ENCODE peak calls at places on chromosomes 5 and 9, in five cellular contexts. One of them, this sample, is unnamed.

GRCh38 chr9:137028281-137029057 is 432 bp upstream of the ABCA2 start:
- DNase-seq in stimulated activated CD8-positive, alpha-beta memory T cell treated with anti-CD3 and anti-CD28 coated beads, Interleukin-4, amount 100 ng/mL, for 24 hours: peak; percentile 48
- DNase-seq in COR-L47: peak; percentile 44
- DNase-seq in T-helper 1 cell: peak; percentile 56
- DNase-seq in CD8-positive, alpha-beta memory T cell: peak; percentile 65
- DNase-seq in this sample: peak; percentile 18

GRCh38 chr5:72658767-72659540 is 151.7 kb upstream of the ZNF366 start:
- DNase-seq in stimulated activated CD8-positive, alpha-beta memory T cell treated with anti-CD3 and anti-CD28 coated beads, Interleukin-4, amount 100 ng/mL, for 24 hours: no peak
- DNase-seq in COR-L47: no peak
- DNase-seq in T-helper 1 cell: no peak
- DNase-seq in CD8-positive, alpha-beta memory T cell: no peak
- DNase-seq in this sample: no peak

GRCh38 chr5:310941-311434 is 10.5 kb upstream of the AHRR start:
- DNase-seq in stimulated activated CD8-positive, alpha-beta memory T cell treated with anti-CD3 and anti-CD28 coated beads, Interleukin-4, amount 100 ng/mL, for 24 hours: no peak
- DNase-seq in COR-L47: no peak
- DNase-seq in T-helper 1 cell: no peak
- DNase-seq in CD8-positive, alpha-beta memory T cell: no peak
- DNase-seq in this sample: no peak

GRCh38 chr9:117887383-117887782 is 183.2 kb downstream of the TLR4 start:
- DNase-seq in stimulated activated CD8-positive, alpha-beta memory T cell treated with anti-CD3 and anti-CD28 coated beads, Interleukin-4, amount 100 ng/mL, for 24 hours: no peak
- DNase-seq in COR-L47: no peak
- DNase-seq in T-helper 1 cell: no peak
- DNase-seq in CD8-positive, alpha-beta memory T cell: no peak
- DNase-seq in this sample: no peak

GRCh38 chr5:37771731-37772130 is 68.1 kb downstream of the GDNF start:
- DNase-seq in stimulated activated CD8-positive, alpha-beta memory T cell treated with anti-CD3 and anti-CD28 coated beads, Interleukin-4, amount 100 ng/mL, for 24 hours: no peak
- DNase-seq in COR-L47: no peak
- DNase-seq in T-helper 1 cell: no peak
- DNase-seq in CD8-positive, alpha-beta memory T cell: no peak
- DNase-seq in this sample: no peak

GRCh38 chr5:60856059-60856458 is 12.0 kb upstream of the ELOVL7 start:
- DNase-seq in stimulated activated CD8-positive, alpha-beta memory T cell treated with anti-CD3 and anti-CD28 coated beads, Interleukin-4, amount 100 ng/mL, for 24 hours: no peak
- DNase-seq in COR-L47: no peak
- DNase-seq in T-helper 1 cell: no peak
- DNase-seq in CD8-positive, alpha-beta memory T cell: no peak
- DNase-seq in this sample: no peak

GRCh38 chr5:41871866-41872265 is 1.6 kb upstream of the OXCT1 start:
- DNase-seq in stimulated activated CD8-positive, alpha-beta memory T cell treated with anti-CD3 and anti-CD28 coated beads, Interleukin-4, amount 100 ng/mL, for 24 hours: no peak
- DNase-seq in COR-L47: no peak
- DNase-seq in T-helper 1 cell: no peak
- DNase-seq in CD8-positive, alpha-beta memory T cell: no peak
- DNase-seq in this sample: no peak

GRCh38 chr9:136268318-136268717 is 22.7 kb upstream of the QSOX2 start:
- DNase-seq in stimulated activated CD8-positive, alpha-beta memory T cell treated with anti-CD3 and anti-CD28 coated beads, Interleukin-4, amount 100 ng/mL, for 24 hours: no peak
- DNase-seq in COR-L47: no peak
- DNase-seq in T-helper 1 cell: no peak
- DNase-seq in CD8-positive, alpha-beta memory T cell: no peak
- DNase-seq in this sample: no peak

GRCh38 chr9:134626576-134627416 is 14.8 kb upstream of the COL5A1 start:
- DNase-seq in stimulated activated CD8-positive, alpha-beta memory T cell treated with anti-CD3 and anti-CD28 coated beads, Interleukin-4, amount 100 ng/mL, for 24 hours: no peak
- DNase-seq in COR-L47: no peak
- DNase-seq in T-helper 1 cell: no peak
- DNase-seq in CD8-positive, alpha-beta memory T cell: no peak
- DNase-seq in this sample: no peak

GRCh38 chr9:24939099-24939850 is 393.6 kb upstream of the IZUMO3 start:
- DNase-seq in stimulated activated CD8-positive, alpha-beta memory T cell treated with anti-CD3 and anti-CD28 coated beads, Interleukin-4, amount 100 ng/mL, for 24 hours: no peak
- DNase-seq in COR-L47: peak; percentile 65
- DNase-seq in T-helper 1 cell: no peak
- DNase-seq in CD8-positive, alpha-beta memory T cell: no peak
- DNase-seq in this sample: no peak

GRCh38 chr5:171957591-171958251 is 48.7 kb downstream of the FBXW11 start:
- DNase-seq in stimulated activated CD8-positive, alpha-beta memory T cell treated with anti-CD3 and anti-CD28 coated beads, Interleukin-4, amount 100 ng/mL, for 24 hours: peak; percentile 34
- DNase-seq in COR-L47: no peak
- DNase-seq in T-helper 1 cell: no peak
- DNase-seq in CD8-positive, alpha-beta memory T cell: peak; percentile 61
- DNase-seq in this sample: no peak

GRCh38 chr9:127035423-127035822 is 87.0 kb downstream of the ANGPTL2 start:
- DNase-seq in stimulated activated CD8-positive, alpha-beta memory T cell treated with anti-CD3 and anti-CD28 coated beads, Interleukin-4, amount 100 ng/mL, for 24 hours: no peak
- DNase-seq in COR-L47: no peak
- DNase-seq in T-helper 1 cell: no peak
- DNase-seq in CD8-positive, alpha-beta memory T cell: no peak
- DNase-seq in this sample: no peak

GRCh38 chr9:122463828-122464632 is 13.7 kb downstream of the OR1J1 start:
- DNase-seq in stimulated activated CD8-positive, alpha-beta memory T cell treated with anti-CD3 and anti-CD28 coated beads, Interleukin-4, amount 100 ng/mL, for 24 hours: peak; percentile 2
- DNase-seq in COR-L47: peak; percentile 82
- DNase-seq in T-helper 1 cell: no peak
- DNase-seq in CD8-positive, alpha-beta memory T cell: no peak
- DNase-seq in this sample: peak; percentile 23

GRCh38 chr5:122999947-123000563 is 36.5 kb downstream of the PPIC start:
- DNase-seq in stimulated activated CD8-positive, alpha-beta memory T cell treated with anti-CD3 and anti-CD28 coated beads, Interleukin-4, amount 100 ng/mL, for 24 hours: no peak
- DNase-seq in COR-L47: no peak
- DNase-seq in T-helper 1 cell: no peak
- DNase-seq in CD8-positive, alpha-beta memory T cell: peak; percentile 5
- DNase-seq in this sample: peak; percentile 1

GRCh38 chr5:82018462-82018861 is 46.6 kb downstream of the ATG10 start:
- DNase-seq in stimulated activated CD8-positive, alpha-beta memory T cell treated with anti-CD3 and anti-CD28 coated beads, Interleukin-4, amount 100 ng/mL, for 24 hours: no peak
- DNase-seq in COR-L47: peak; percentile 55
- DNase-seq in T-helper 1 cell: no peak
- DNase-seq in CD8-positive, alpha-beta memory T cell: no peak
- DNase-seq in this sample: no peak

GRCh38 chr9:128159073-128159783 is 837 bp upstream of the BBLN start:
- DNase-seq in stimulated activated CD8-positive, alpha-beta memory T cell treated with anti-CD3 and anti-CD28 coated beads, Interleukin-4, amount 100 ng/mL, for 24 hours: peak; percentile 21
- DNase-seq in COR-L47: no peak
- DNase-seq in T-helper 1 cell: peak; percentile 54
- DNase-seq in CD8-positive, alpha-beta memory T cell: peak; percentile 63
- DNase-seq in this sample: no peak

GRCh38 chr9:15227491-15227890 is 79.5 kb downstream of the TTC39B start:
- DNase-seq in stimulated activated CD8-positive, alpha-beta memory T cell treated with anti-CD3 and anti-CD28 coated beads, Interleukin-4, amount 100 ng/mL, for 24 hours: no peak
- DNase-seq in COR-L47: no peak
- DNase-seq in T-helper 1 cell: no peak
- DNase-seq in CD8-positive, alpha-beta memory T cell: no peak
- DNase-seq in this sample: no peak

GRCh38 chr9:89646189-89646588 is 41.4 kb downstream of the GADD45G start:
- DNase-seq in stimulated activated CD8-positive, alpha-beta memory T cell treated with anti-CD3 and anti-CD28 coated beads, Interleukin-4, amount 100 ng/mL, for 24 hours: no peak
- DNase-seq in COR-L47: no peak
- DNase-seq in T-helper 1 cell: no peak
- DNase-seq in CD8-positive, alpha-beta memory T cell: no peak
- DNase-seq in this sample: no peak

GRCh38 chr5:86118542-86118941 is 499.2 kb upstream of the COX7C start:
- DNase-seq in stimulated activated CD8-positive, alpha-beta memory T cell treated with anti-CD3 and anti-CD28 coated beads, Interleukin-4, amount 100 ng/mL, for 24 hours: no peak
- DNase-seq in COR-L47: no peak
- DNase-seq in T-helper 1 cell: no peak
- DNase-seq in CD8-positive, alpha-beta memory T cell: no peak
- DNase-seq in this sample: no peak

GRCh38 chr5:154714271-154714986 is 40.7 kb upstream of the LARP1 start:
- DNase-seq in stimulated activated CD8-positive, alpha-beta memory T cell treated with anti-CD3 and anti-CD28 coated beads, Interleukin-4, amount 100 ng/mL, for 24 hours: no peak
- DNase-seq in COR-L47: no peak
- DNase-seq in T-helper 1 cell: no peak
- DNase-seq in CD8-positive, alpha-beta memory T cell: no peak
- DNase-seq in this sample: no peak

GRCh38 chr9:89845862-89846261 is 241.1 kb downstream of the GADD45G start:
- DNase-seq in stimulated activated CD8-positive, alpha-beta memory T cell treated with anti-CD3 and anti-CD28 coated beads, Interleukin-4, amount 100 ng/mL, for 24 hours: no peak
- DNase-seq in COR-L47: no peak
- DNase-seq in T-helper 1 cell: no peak
- DNase-seq in CD8-positive, alpha-beta memory T cell: no peak
- DNase-seq in this sample: no peak

GRCh38 chr5:127040779-127041520 is 10.6 kb upstream of the MARCHF3 start:
- DNase-seq in stimulated activated CD8-positive, alpha-beta memory T cell treated with anti-CD3 and anti-CD28 coated beads, Interleukin-4, amount 100 ng/mL, for 24 hours: no peak
- DNase-seq in COR-L47: no peak
- DNase-seq in T-helper 1 cell: no peak
- DNase-seq in CD8-positive, alpha-beta memory T cell: no peak
- DNase-seq in this sample: peak; percentile 29

GRCh38 chr5:854966-855743 is 4.4 kb upstream of the ZDHHC11 start:
- DNase-seq in stimulated activated CD8-positive, alpha-beta memory T cell treated with anti-CD3 and anti-CD28 coated beads, Interleukin-4, amount 100 ng/mL, for 24 hours: no peak
- DNase-seq in COR-L47: no peak
- DNase-seq in T-helper 1 cell: no peak
- DNase-seq in CD8-positive, alpha-beta memory T cell: no peak
- DNase-seq in this sample: no peak

This sample was measured in NCI-H2227 treated with DMSO at 0.1 percent for 48 hours.